ENCODE peak calls at places on chromosomes 13 and 19, in four cellular contexts. One of them, this sample, is unnamed.

GRCh38 chr13:42328672-42329071 is 56.7 kb downstream of the AKAP11 start:
- DNase-seq in cardiac fibroblast: peak
- DNase-seq in prostate gland: no peak
- DNase-seq in epithelial cell of proximal tubule: no peak
- DNase-seq in this sample: no peak

GRCh38 chr19:54319049-54319448 is 6.1 kb upstream of the LILRA5 start:
- DNase-seq in cardiac fibroblast: no peak
- DNase-seq in prostate gland: no peak
- DNase-seq in epithelial cell of proximal tubule: no peak
- DNase-seq in this sample: no peak

GRCh38 chr19:4577020-4577782 is 17.7 kb upstream of the SEMA6B start:
- DNase-seq in cardiac fibroblast: peak
- DNase-seq in epithelial cell of proximal tubule: no peak
- DNase-seq in prostate gland: no peak
- DNase-seq in this sample: no peak

GRCh38 chr13:75760182-75760981 is 124.3 kb downstream of the LMO7 start:
- DNase-seq in epithelial cell of proximal tubule: no peak
- DNase-seq in cardiac fibroblast: peak
- DNase-seq in prostate gland: peak
- DNase-seq in this sample: no peak

GRCh38 chr19:33375760-33376159 is 2.3 kb downstream of the CEBPG start:
- DNase-seq in epithelial cell of proximal tubule: no peak
- DNase-seq in cardiac fibroblast: peak
- DNase-seq in prostate gland: no peak
- DNase-seq in this sample: no peak

GRCh38 chr13:60453490-60453889 is 56.5 kb downstream of the TDRD3 start:
- DNase-seq in prostate gland: no peak
- DNase-seq in epithelial cell of proximal tubule: peak
- DNase-seq in cardiac fibroblast: no peak
- DNase-seq in this sample: no peak

GRCh38 chr13:29503041-29503837 is 92.2 kb downstream of the SLC7A1 start:
- DNase-seq in epithelial cell of proximal tubule: no peak
- DNase-seq in prostate gland: no peak
- DNase-seq in cardiac fibroblast: no peak
- DNase-seq in this sample: no peak

GRCh38 chr13:72456486-72456885 is 270.9 kb downstream of the MZT1 start:
- DNase-seq in cardiac fibroblast: no peak
- DNase-seq in epithelial cell of proximal tubule: no peak
- DNase-seq in prostate gland: no peak
- DNase-seq in this sample: no peak

GRCh38 chr19:51706296-51706695 is 13.2 kb downstream of the SPACA6 start:
- DNase-seq in epithelial cell of proximal tubule: no peak
- DNase-seq in cardiac fibroblast: no peak
- DNase-seq in prostate gland: no peak
- DNase-seq in this sample: no peak

GRCh38 chr19:51704601-51705000 is 11.5 kb downstream of the SPACA6 start:
- DNase-seq in prostate gland: no peak
- DNase-seq in epithelial cell of proximal tubule: no peak
- DNase-seq in cardiac fibroblast: no peak
- DNase-seq in this sample: no peak

GRCh38 chr19:51709575-51709974 is 14.2 kb downstream of the HAS1 start:
- DNase-seq in prostate gland: no peak
- DNase-seq in epithelial cell of proximal tubule: no peak
- DNase-seq in cardiac fibroblast: no peak
- DNase-seq in this sample: no peak

GRCh38 chr19:51708811-51709210 is 15.0 kb downstream of the HAS1 start:
- DNase-seq in epithelial cell of proximal tubule: no peak
- DNase-seq in prostate gland: no peak
- DNase-seq in cardiac fibroblast: no peak
- DNase-seq in this sample: no peak

GRCh38 chr19:51706885-51707284 is 13.8 kb downstream of the SPACA6 start:
- DNase-seq in cardiac fibroblast: no peak
- DNase-seq in prostate gland: no peak
- DNase-seq in epithelial cell of proximal tubule: no peak
- DNase-seq in this sample: no peak
- H3K4me3 ChIP-seq in cardiac fibroblast: no peak
- H3K4me3 ChIP-seq in prostate gland: no peak
- H3K4me3 ChIP-seq in epithelial cell of proximal tubule: no peak
- H3K4me3 ChIP-seq in this sample: no peak

DNA sequence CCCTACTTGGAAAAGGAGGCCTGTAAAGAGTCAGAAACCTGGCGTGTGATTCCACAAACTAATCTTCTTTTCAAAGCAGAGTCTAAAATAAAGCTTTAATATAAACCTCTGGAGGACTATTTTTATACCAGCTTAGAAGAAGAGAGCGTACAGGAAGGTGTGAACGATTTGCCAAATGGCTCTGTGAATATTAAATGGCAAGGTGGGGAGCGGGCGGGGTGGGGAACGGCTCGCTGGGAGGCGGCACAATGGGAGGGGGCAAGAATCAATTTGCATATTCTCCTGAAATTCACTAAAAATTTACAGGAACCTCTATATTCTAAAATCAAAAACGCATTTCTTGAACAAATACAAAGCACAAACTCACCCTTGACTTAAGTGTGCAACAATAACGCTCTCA is 982 bp downstream of the ZNF780B start:
- DNase-seq in cardiac fibroblast: no peak
- DNase-seq in prostate gland: no peak
- DNase-seq in epithelial cell of proximal tubule: no peak
- DNase-seq in this sample: no peak
- H3K4me3 ChIP-seq in cardiac fibroblast: peak
- H3K4me3 ChIP-seq in prostate gland: peak
- H3K4me3 ChIP-seq in epithelial cell of proximal tubule: peak
- H3K4me3 ChIP-seq in this sample: peak

GRCh38 chr13:110309159-110309476 is 2.0 kb downstream of the COL4A2 start:
- DNase-seq in epithelial cell of proximal tubule: no peak
- DNase-seq in cardiac fibroblast: peak
- DNase-seq in prostate gland: no peak
- DNase-seq in this sample: no peak

GRCh38 chr13:110306960-110307696 is at the start of the genes COL4A1 and COL4A2:
- DNase-seq in cardiac fibroblast: peak
- DNase-seq in epithelial cell of proximal tubule: no peak
- DNase-seq in prostate gland: peak
- DNase-seq in this sample: peak

GRCh38 chr13:110309661-110310524 is 2.8 kb downstream of the COL4A2 start:
- DNase-seq in prostate gland: no peak
- DNase-seq in cardiac fibroblast: peak
- DNase-seq in epithelial cell of proximal tubule: no peak
- DNase-seq in this sample: peak

GRCh38 chr13:110307697-110308376 is 753 bp downstream of the COL4A2 start:
- DNase-seq in prostate gland: no peak
- DNase-seq in epithelial cell of proximal tubule: no peak
- DNase-seq in cardiac fibroblast: peak
- DNase-seq in this sample: peak

DNA sequence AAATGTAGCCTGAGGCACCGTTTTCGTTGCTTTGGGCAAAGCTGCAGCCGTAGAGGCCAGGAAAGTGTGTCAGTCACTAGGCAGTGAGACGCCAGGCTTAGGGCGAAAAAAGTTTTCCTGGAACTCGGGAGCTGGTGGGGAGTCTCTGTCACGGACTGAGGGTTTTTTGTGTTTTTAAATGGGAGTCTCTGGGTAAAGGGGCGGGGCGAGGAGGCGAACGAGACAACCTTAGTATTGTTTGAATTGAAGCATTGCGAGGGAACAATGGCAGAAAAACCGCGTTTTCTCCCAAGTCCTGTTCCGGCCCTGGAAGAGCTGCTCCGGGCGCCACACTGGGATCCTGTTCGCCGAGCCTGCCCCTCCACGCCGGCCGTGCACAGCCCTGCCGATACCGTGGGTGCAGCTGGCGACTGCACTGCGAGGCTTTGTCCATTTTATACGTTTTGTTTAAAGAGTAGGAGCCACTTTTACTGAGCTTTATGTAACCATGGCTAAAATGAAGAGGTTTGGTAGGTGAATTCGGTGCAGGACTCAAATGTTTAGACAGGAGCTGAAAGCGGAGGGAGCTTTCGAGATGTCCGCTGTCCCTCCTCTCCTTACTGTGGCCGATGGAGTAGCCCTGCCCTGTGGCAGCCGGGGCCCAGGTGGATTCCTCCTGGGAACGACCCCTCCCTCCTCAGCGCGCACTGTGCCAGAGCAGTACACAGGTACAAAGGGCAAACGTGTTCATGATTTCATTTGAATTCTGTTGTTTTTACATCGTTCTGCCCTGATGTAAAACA is 1.5 kb downstream of the COL4A2 start:
- DNase-seq in prostate gland: no peak
- DNase-seq in cardiac fibroblast: peak
- DNase-seq in epithelial cell of proximal tubule: no peak
- DNase-seq in this sample: peak
- H3K4me3 ChIP-seq in prostate gland: peak
- H3K4me3 ChIP-seq in cardiac fibroblast: peak
- H3K4me3 ChIP-seq in epithelial cell of proximal tubule: peak
- H3K4me3 ChIP-seq in this sample: peak

DNA sequence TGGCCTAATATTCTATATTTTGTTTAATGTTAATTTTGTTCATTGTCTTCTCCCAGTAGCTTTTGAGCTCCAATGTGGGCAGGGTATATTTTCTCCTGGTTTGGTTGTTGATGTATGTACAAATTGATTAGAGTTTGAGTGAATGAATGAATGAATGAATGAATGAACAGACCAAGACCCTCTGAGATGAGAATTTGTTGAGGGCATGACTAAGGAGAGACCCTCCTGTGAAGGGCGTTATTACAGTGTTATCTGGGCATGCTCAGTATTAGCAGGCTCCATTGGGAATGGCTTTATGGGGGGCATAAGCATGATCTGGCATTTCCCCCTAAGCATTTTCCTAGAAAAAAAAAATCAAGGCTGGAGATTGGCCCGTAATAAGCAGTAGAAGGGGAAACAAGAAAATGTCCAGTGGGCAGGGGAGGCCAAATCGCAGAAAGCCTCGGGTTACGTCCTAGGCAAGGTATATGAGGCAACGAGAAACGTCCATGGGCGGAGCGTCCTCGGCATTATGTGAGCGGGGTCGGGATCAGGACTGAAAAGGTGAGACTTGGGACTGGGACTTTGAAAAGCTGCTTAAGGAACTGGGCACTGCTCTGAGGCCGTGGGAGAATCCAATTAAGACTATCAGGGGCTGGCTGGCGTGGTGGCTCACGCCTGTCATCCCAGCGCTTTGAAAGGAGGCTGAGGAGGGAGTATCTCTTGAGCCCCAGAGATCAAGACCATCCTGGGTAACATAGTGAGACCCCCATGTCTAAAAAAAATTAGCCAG is 904 bp upstream of the ARHGAP33 start:
- DNase-seq in prostate gland: no peak
- DNase-seq in epithelial cell of proximal tubule: no peak
- DNase-seq in cardiac fibroblast: no peak
- DNase-seq in this sample: peak
- H3K4me3 ChIP-seq in prostate gland: peak
- H3K4me3 ChIP-seq in epithelial cell of proximal tubule: peak
- H3K4me3 ChIP-seq in cardiac fibroblast: peak
- H3K4me3 ChIP-seq in this sample: peak

GRCh38 chr13:107649071-107649470 is 566.3 kb downstream of the LIG4 start:
- DNase-seq in cardiac fibroblast: peak
- DNase-seq in prostate gland: no peak
- DNase-seq in epithelial cell of proximal tubule: no peak
- DNase-seq in this sample: no peak
- H3K4me3 ChIP-seq in cardiac fibroblast: no peak
- H3K4me3 ChIP-seq in prostate gland: no peak
- H3K4me3 ChIP-seq in epithelial cell of proximal tubule: no peak
- H3K4me3 ChIP-seq in this sample: no peak

GRCh38 chr19:45114116-45114515 is 21.1 kb downstream of the PPP1R37 start:
- DNase-seq in cardiac fibroblast: no peak
- DNase-seq in epithelial cell of proximal tubule: no peak
- DNase-seq in prostate gland: no peak
- DNase-seq in this sample: no peak

GRCh38 chr19:45115809-45116615 is 23.0 kb downstream of the PPP1R37 start:
- DNase-seq in prostate gland: no peak
- DNase-seq in epithelial cell of proximal tubule: no peak
- DNase-seq in cardiac fibroblast: no peak
- DNase-seq in this sample: no peak

GRCh38 chr19:45110811-45111210 is 17.8 kb downstream of the PPP1R37 start:
- DNase-seq in cardiac fibroblast: no peak
- DNase-seq in epithelial cell of proximal tubule: no peak
- DNase-seq in prostate gland: no peak
- DNase-seq in this sample: no peak

GRCh38 chr19:45112111-45112827 is 19.3 kb downstream of the PPP1R37 start:
- DNase-seq in epithelial cell of proximal tubule: no peak
- DNase-seq in cardiac fibroblast: no peak
- DNase-seq in prostate gland: no peak
- DNase-seq in this sample: no peak

GRCh38 chr19:45113628-45114027 is 20.6 kb downstream of the PPP1R37 start:
- DNase-seq in prostate gland: peak
- DNase-seq in cardiac fibroblast: no peak
- DNase-seq in epithelial cell of proximal tubule: no peak
- DNase-seq in this sample: no peak
- H3K4me3 ChIP-seq in prostate gland: no peak
- H3K4me3 ChIP-seq in cardiac fibroblast: no peak
- H3K4me3 ChIP-seq in epithelial cell of proximal tubule: no peak
- H3K4me3 ChIP-seq in this sample: no peak

GRCh38 chr13:97141564-97142005 is 80.5 kb upstream of the MBNL2 start:
- DNase-seq in cardiac fibroblast: peak
- DNase-seq in epithelial cell of proximal tubule: peak
- DNase-seq in prostate gland: peak
- DNase-seq in this sample: peak
- H3K4me3 ChIP-seq in cardiac fibroblast: peak
- H3K4me3 ChIP-seq in epithelial cell of proximal tubule: peak
- H3K4me3 ChIP-seq in prostate gland: no peak
- H3K4me3 ChIP-seq in this sample: no peak